ENCODE peak calls at places on chromosomes 2 and 18, in eight cellular contexts. P is brain microvascular endothelial cell, I is heart right ventricle, G is IMR-90, A is tibial nerve, O is HCT116, W is upper lobe of right lung, V is transverse colon. K is an unnamed sample. For H3K27me3, the result is how much of the 10 kb centered on the place peaks cover.

GRCh38 chr18:78102135-78102534 is 852.5 kb downstream of the GALR1 start:
- DNase-seq in O (no peak), I (no peak), G (no peak), P (no peak), A (no peak), V (no peak), W (no peak), K (no peak)

GRCh38 chr2:227870710-227871374 is 589 bp upstream of the DAW1 start:
- DNase-seq in O (no peak), V (no peak), I (no peak), W (no peak), G (peak), P (peak), A (no peak), K (no peak)

GRCh38 chr18:31819106-31819924 is 58.6 kb upstream of the SLC25A52 start:
- DNase-seq in P (peak), G (peak), A (no peak), W (no peak), I (no peak), V (no peak), O (peak), K (no peak)

GRCh38 chr2:105610444-105611327 is 134.0 kb upstream of the NCK2 start:
- DNase-seq in I (no peak), V (no peak), W (no peak), G (no peak), P (peak), A (no peak), O (no peak), K (no peak)

GRCh38 chr2:199988176-199988575 is 32.8 kb downstream of the MAIP1 start:
- DNase-seq in P (peak), V (no peak), W (no peak), O (no peak), G (peak), I (no peak), A (no peak), K (no peak)

GRCh38 chr18:79749251-79750191 is 48.2 kb upstream of the KCNG2 start:
- DNase-seq in I (no peak), P (no peak), V (no peak), O (no peak), A (no peak), W (peak), G (peak), K (no peak)

GRCh38 chr2:61356958-61357350 is 113.9 kb downstream of the USP34 start:
- DNase-seq in A (no peak), I (no peak), O (no peak), V (no peak), W (no peak), G (peak), P (peak), K (no peak)

GRCh38 chr2:38057651-38058410 is 18.1 kb downstream of the CYP1B1 start:
- DNase-seq in P (no peak), V (no peak), W (no peak), I (no peak), O (no peak), A (no peak), G (no peak), K (no peak)

GRCh38 chr2:216006164-216006663 is 7.1 kb downstream of the MREG start:
- DNase-seq in P (peak), V (peak), O (no peak), I (no peak), A (no peak), G (no peak), W (peak), K (no peak)

GRCh38 chr2:222703866-222704265 is 32.4 kb downstream of the MOGAT1 start:
- DNase-seq in W (no peak), I (no peak), O (no peak), V (no peak), A (no peak), G (peak), P (peak), K (no peak)

GRCh38 chr18:13308369-13308768 is 89.8 kb downstream of the LDLRAD4 start:
- DNase-seq in P (no peak), G (no peak), O (no peak), I (no peak), V (no peak), A (no peak), W (no peak), K (no peak)

GRCh38 chr2:134491796-134492441 is 226.9 kb downstream of the TMEM163 start:
- DNase-seq in G (no peak), O (peak), V (no peak), A (no peak), W (no peak), P (no peak), I (peak), K (no peak)

GRCh38 chr2:240151477-240152031 is 11.1 kb upstream of the OTOS start:
- DNase-seq in G (no peak), O (no peak), V (no peak), W (no peak), A (no peak), P (no peak), I (peak), K (no peak)

GRCh38 chr2:134905168-134905567 is 13.5 kb upstream of the CCNT2 start:
- DNase-seq in A (no peak), I (no peak), P (no peak), G (no peak), V (no peak), O (no peak), W (no peak), K (no peak)

GRCh38 chr2:158664987-158665386 is 130.1 kb upstream of the DAPL1 start:
- DNase-seq in O (no peak), V (no peak), A (no peak), P (peak), I (no peak), G (peak), W (no peak), K (no peak)

GRCh38 chr18:49495074-49495473 is 8.0 kb upstream of the C18orf32 start:
- DNase-seq in I (no peak), A (no peak), G (no peak), V (no peak), P (no peak), O (no peak), W (no peak), K (no peak)

GRCh38 chr2:142843731-142844130 is 33.7 kb upstream of the KYNU start:
- DNase-seq in O (no peak), W (no peak), P (no peak), A (no peak), I (no peak), G (no peak), V (no peak), K (no peak)

GRCh38 chr2:2831656-2832055 is 500.6 kb upstream of the MYT1L start:
- DNase-seq in V (no peak), O (no peak), G (no peak), A (no peak), W (peak), I (no peak), P (no peak), K (no peak)

GRCh38 chr2:217195658-217196446 is 336.0 kb upstream of the TNP1 start:
- DNase-seq in G (no peak), A (no peak), W (no peak), I (no peak), O (no peak), P (no peak), V (no peak), K (no peak)

GRCh38 chr2:3519255-3520190 is at the start of gene ADI1:
- DNase-seq in A (peak), I (peak), P (peak), O (peak), V (peak), G (peak), W (peak), K (peak)

GRCh38 chr18:3183103-3183717 is 36.6 kb downstream of the MYOM1 start:
- DNase-seq in O (no peak), V (no peak), G (no peak), A (no peak), I (no peak), P (no peak), W (no peak), K (peak)

GRCh38 chr2:54440050-54440449 is 16.1 kb upstream of the SPTBN1 start:
- DNase-seq in V (no peak), W (no peak), I (no peak), P (no peak), A (no peak), O (no peak), G (no peak), K (no peak)

GRCh38 chr2:197256771-197257170 is 53.8 kb downstream of the ANKRD44 start:
- DNase-seq in P (no peak), W (no peak), I (no peak), O (no peak), A (no peak), V (no peak), G (no peak), K (no peak)

GRCh38 chr2:14072338-14072737 is 560.2 kb upstream of the LRATD1 start:
- DNase-seq in G (no peak), I (no peak), O (no peak), W (no peak), P (no peak), V (no peak), A (no peak), K (no peak)

GRCh38 chr18:30920356-30920755 is 122.2 kb downstream of the DSC3 start:
- DNase-seq in G (no peak), P (no peak), V (no peak), A (no peak), I (no peak), W (no peak), O (no peak), K (no peak)

GRCh38 chr18:31396796-31397195 is 20.2 kb downstream of the DSG4 start:
- DNase-seq in G (no peak), A (no peak), I (no peak), V (no peak), W (no peak), O (no peak), P (no peak), K (no peak)

GRCh38 chr2:131155208-131155855 is 50.2 kb downstream of the PLEKHB2 start:
- DNase-seq in G (no peak), I (no peak), P (no peak), W (no peak), V (no peak), O (no peak), A (no peak), K (no peak)

GRCh38 chr2:109260886-109261700 is 132.1 kb downstream of the SH3RF3 start:
- DNase-seq in P (no peak), I (no peak), O (no peak), W (peak), G (peak), A (no peak), V (peak), K (no peak)

GRCh38 chr18:76064998-76065397 is 430.0 kb downstream of the ZNF516 start:
- DNase-seq in G (no peak), O (no peak), I (no peak), A (no peak), V (no peak), P (no peak), W (no peak), K (no peak)

GRCh38 chr2:64348386-64349142 is 105.4 kb upstream of the LGALSL start:
- DNase-seq in V (no peak), A (no peak), O (no peak), P (no peak), W (no peak), I (no peak), G (peak), K (no peak)

GRCh38 chr18:3972291-3972985 is 482.7 kb downstream of the DLGAP1 start:
- DNase-seq in W (no peak), V (no peak), A (no peak), G (peak), O (no peak), I (no peak), P (no peak), K (no peak)

GRCh38 chr2:214874694-214875093 is 65.2 kb upstream of the BARD1 start:
- DNase-seq in W (no peak), G (no peak), O (no peak), I (no peak), P (no peak), A (no peak), V (no peak), K (no peak)

GRCh38 chr2:112666764-112667122 is 21.0 kb downstream of the SLC20A1 start:
- DNase-seq in V (no peak), A (no peak), W (no peak), G (no peak), O (no peak), P (no peak), I (no peak), K (no peak)

GRCh38 chr2:208012449-208012848 is 12.9 kb downstream of the PLEKHM3 start:
- DNase-seq in W (no peak), A (no peak), V (peak), O (no peak), G (no peak), P (no peak), I (no peak), K (no peak)

GRCh38 chr2:23387221-23387550 is 2.2 kb downstream of the KLHL29 start:
- DNase-seq in W (no peak), G (peak), I (no peak), A (no peak), V (no peak), O (no peak), P (no peak), K (no peak)

GRCh38 chr2:127498386-127498785 is 27.9 kb downstream of the IWS1 start:
- DNase-seq in V (no peak), P (no peak), G (peak), O (no peak), I (no peak), A (no peak), W (no peak), K (no peak)

GRCh38 chr2:127506502-127506901 is 19.8 kb downstream of the IWS1 start:
- DNase-seq in V (no peak), I (no peak), O (no peak), A (no peak), P (no peak), G (no peak), W (no peak), K (no peak)

GRCh38 chr2:127504552-127505460 is 21.5 kb downstream of the IWS1 start:
- DNase-seq in W (no peak), O (no peak), A (no peak), V (no peak), P (peak), G (peak), I (no peak), K (no peak)

GRCh38 chr2:127508025-127508620 is 18.2 kb downstream of the IWS1 start:
- DNase-seq in I (no peak), V (no peak), G (peak), O (no peak), W (no peak), A (no peak), P (peak), K (no peak)

DNA sequence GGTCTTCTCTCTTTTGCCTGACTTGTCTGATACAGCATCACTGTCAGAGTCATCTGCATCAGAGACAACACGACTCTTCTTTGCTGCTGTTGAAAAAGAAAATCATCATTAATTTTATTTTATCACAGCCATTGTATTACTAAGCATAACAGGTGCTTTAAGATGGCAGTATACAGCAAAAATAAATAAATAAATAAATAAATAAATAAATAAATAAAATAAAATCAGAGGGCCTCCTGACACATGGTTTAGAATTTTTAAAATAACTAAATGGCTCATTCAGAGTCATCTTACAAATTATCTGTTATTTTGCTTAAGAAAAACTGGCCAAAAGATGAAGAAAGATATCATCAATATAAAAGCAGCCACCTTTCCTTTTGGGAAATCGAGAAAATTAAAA is 22.8 kb downstream of the IWS1 start:
- DNase-seq in P (no peak), I (no peak), W (no peak), G (no peak), O (no peak), V (no peak), A (no peak), K (no peak)
- H3K27me3 ChIP-seq in P (under half), I (under half), W (under half), G (under half), O (under half), V (under half), A (under half), K (under half)

GRCh38 chr18:34223893-34224422 is 755 bp downstream of the NOL4 start:
- DNase-seq in W (no peak), P (no peak), G (no peak), V (no peak), O (no peak), A (no peak), I (no peak), K (no peak)
- H3K27me3 ChIP-seq in W (half or more), P (under half), G (under half), V (half or more), O (under half), A (under half), I (half or more), K (under half)

GRCh38 chr2:46303822-46304221 is 6.6 kb downstream of the EPAS1 start:
- DNase-seq in V (no peak), I (no peak), A (no peak), G (no peak), W (no peak), P (no peak), O (no peak), K (no peak)

GRCh38 chr2:46304635-46305034 is 7.4 kb downstream of the EPAS1 start:
- DNase-seq in V (no peak), O (no peak), G (no peak), I (no peak), W (no peak), A (no peak), P (no peak), K (no peak)

GRCh38 chr2:46303233-46303632 is 6.0 kb downstream of the EPAS1 start:
- DNase-seq in V (no peak), P (no peak), I (no peak), W (no peak), G (no peak), A (no peak), O (no peak), K (no peak)

GRCh38 chr2:46300406-46300832 is 3.2 kb downstream of the EPAS1 start:
- DNase-seq in G (no peak), I (no peak), W (no peak), V (no peak), A (no peak), P (no peak), O (no peak), K (no peak)

DNA sequence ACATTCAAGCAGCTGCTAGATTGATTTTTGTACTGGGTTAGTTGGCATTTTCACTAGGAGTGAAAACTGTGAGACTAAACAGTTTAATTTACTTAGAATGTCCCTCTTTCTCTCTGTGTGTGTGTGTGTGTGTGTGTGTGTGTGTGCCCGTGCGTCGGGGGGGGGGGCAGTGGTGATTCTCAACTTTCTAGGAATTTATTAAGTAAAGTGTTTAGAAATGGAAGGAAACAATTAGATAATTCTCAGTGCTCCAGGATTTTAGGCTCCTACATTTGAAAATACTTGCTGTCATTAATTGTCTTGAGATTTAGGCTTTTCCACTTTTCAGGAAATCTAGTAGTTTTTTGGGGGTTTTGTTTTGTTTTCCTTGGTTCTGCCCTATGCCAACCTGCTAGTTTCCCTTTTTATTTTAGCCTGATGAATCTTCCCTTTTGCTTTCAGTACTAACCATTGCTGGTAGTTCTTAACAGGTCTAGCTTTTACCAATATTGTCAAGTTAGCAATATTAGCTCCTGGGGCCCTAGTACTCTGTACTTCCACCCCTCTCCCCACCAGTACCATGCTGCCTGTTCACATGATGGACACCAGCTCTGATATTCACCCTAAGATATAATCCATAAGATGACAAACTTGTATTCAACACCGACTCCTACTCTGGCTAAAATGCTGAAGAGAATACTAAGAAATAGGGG is 4.9 kb downstream of the EPAS1 start:
- DNase-seq in V (no peak), P (no peak), I (no peak), G (no peak), W (no peak), O (no peak), A (no peak), K (no peak)
- H3K27me3 ChIP-seq in V (under half), P (under half), I (under half), G (under half), W (under half), O (under half), A (under half), K (under half)

GRCh38 chr2:10968176-10968575 is 56.4 kb downstream of the KCNF1 start:
- DNase-seq in G (no peak), W (no peak), V (no peak), A (no peak), P (no peak), O (no peak), I (no peak), K (no peak)

GRCh38 chr2:10965241-10965843 is 53.6 kb downstream of the KCNF1 start:
- DNase-seq in I (no peak), P (no peak), V (no peak), W (no peak), A (no peak), O (no peak), G (no peak), K (no peak)

GRCh38 chr2:10964076-10964812 is 52.5 kb downstream of the KCNF1 start:
- DNase-seq in G (peak), A (no peak), P (no peak), I (no peak), W (no peak), O (no peak), V (no peak), K (peak)

GRCh38 chr2:10966741-10967140 is 55.0 kb downstream of the KCNF1 start:
- DNase-seq in A (no peak), P (no peak), O (no peak), I (no peak), V (no peak), W (no peak), G (no peak), K (no peak)

GRCh38 chr2:10966056-10966455 is 54.3 kb downstream of the KCNF1 start:
- DNase-seq in V (no peak), O (no peak), G (no peak), I (no peak), W (no peak), A (no peak), P (no peak), K (no peak)
- H3K27me3 ChIP-seq in V (under half), O (under half), G (under half), I (under half), W (under half), A (under half), P (under half), K (under half)

GRCh38 chr2:218899147-218899546 is 18.5 kb downstream of the WNT10A start:
- DNase-seq in O (no peak), V (no peak), G (no peak), W (no peak), P (no peak), A (no peak), I (no peak), K (no peak)
- H3K27me3 ChIP-seq in O (under half), V (half or more), G (half or more), W (half or more), P (half or more), A (under half), I (half or more), K (half or more)